ENCODE peak calls at places on chromosomes 5 and 9, in seven cellular contexts. F is CD8-positive, alpha-beta T cell; Z is astrocyte of the spinal cord; V is Karpas-422; W is transverse colon; G is aorta; B is heart right ventricle. Y is an unnamed sample.

GRCh38 chr5:97544279-97545077 is 361.4 kb upstream of the RIOK2 start:
- DNase-seq in G (no peak), B (no peak), W (no peak), Z (no peak), F (no peak), V (no peak), Y (no peak)

GRCh38 chr9:38346811-38347735 is 45.4 kb upstream of the ALDH1B1 start:
- DNase-seq in F (no peak), V (no peak), W (no peak), G (no peak), B (no peak), Z (peak; percentile 16), Y (no peak)

GRCh38 chr5:5409151-5409810 is 13.2 kb upstream of the ICE1 start:
- DNase-seq in V (no peak), B (no peak), G (no peak), Z (no peak), W (no peak), F (no peak), Y (peak; percentile 83)

GRCh38 chr9:4494337-4494736 is 4.1 kb downstream of the SLC1A1 start:
- DNase-seq in V (no peak), G (no peak), B (no peak), F (no peak), Z (no peak), W (no peak), Y (no peak)

GRCh38 chr5:11918463-11919045 is 14.3 kb upstream of the CTNND2 start:
- DNase-seq in B (no peak), G (no peak), F (no peak), Z (no peak), V (no peak), W (no peak), Y (no peak)

GRCh38 chr9:127508901-127509260 is 57.6 kb downstream of the LRSAM1 start:
- DNase-seq in F (no peak), G (no peak), V (no peak), W (no peak), Z (no peak), B (no peak), Y (no peak)

GRCh38 chr9:74496819-74497749 is at the start of gene RORB:
- DNase-seq in G (peak; percentile 61), F (no peak), Z (peak; percentile 62), V (peak; percentile 65), B (peak; percentile 59), W (peak; percentile 35), Y (no peak)

GRCh38 chr9:128243486-128244415 is 32.1 kb downstream of the GOLGA2 start:
- DNase-seq in W (no peak), Z (no peak), B (peak; percentile 48), G (peak; percentile 62), F (no peak), V (no peak), Y (no peak)

GRCh38 chr9:111939322-111939721 is 42.7 kb downstream of the UGCG start:
- DNase-seq in F (no peak), W (no peak), V (no peak), B (no peak), Z (no peak), G (no peak), Y (no peak)

GRCh38 chr9:5553211-5553610 is 42.9 kb downstream of the PDCD1LG2 start:
- DNase-seq in B (no peak), V (no peak), G (no peak), F (no peak), W (no peak), Z (peak; percentile 85), Y (no peak)

GRCh38 chr5:10233505-10233904 is 16.2 kb downstream of the ATPSCKMT start:
- DNase-seq in Z (peak; percentile 95), B (no peak), V (no peak), W (no peak), G (peak; percentile 55), F (no peak), Y (no peak)

GRCh38 chr9:86732514-86732913 is 214.8 kb downstream of the GAS1 start:
- DNase-seq in V (no peak), G (no peak), W (no peak), B (no peak), Z (peak; percentile 87), F (no peak), Y (no peak)

GRCh38 chr5:158487156-158487555 is 612.6 kb downstream of the EBF1 start:
- DNase-seq in F (no peak), W (no peak), B (no peak), V (no peak), G (no peak), Z (no peak), Y (no peak)

GRCh38 chr5:151101746-151102145 is 20.9 kb upstream of the TNIP1 start:
- DNase-seq in B (no peak), G (no peak), Z (no peak), V (no peak), F (no peak), W (no peak), Y (no peak)

GRCh38 chr9:22041329-22041728 is 32.2 kb upstream of the CDKN2B start:
- DNase-seq in G (no peak), F (no peak), Z (no peak), W (no peak), B (no peak), V (no peak), Y (no peak)

GRCh38 chr9:95783426-95783975 is 92.0 kb upstream of the ERCC6L2 start:
- DNase-seq in W (no peak), F (no peak), Z (peak; percentile 67), V (no peak), B (no peak), G (no peak), Y (no peak)

GRCh38 chr9:95788011-95788410 is 87.5 kb upstream of the ERCC6L2 start:
- DNase-seq in W (no peak), F (no peak), B (no peak), Z (no peak), G (no peak), V (no peak), Y (no peak)

GRCh38 chr9:95780751-95781150 is 94.7 kb upstream of the ERCC6L2 start:
- DNase-seq in V (no peak), F (no peak), W (no peak), Z (no peak), B (no peak), G (no peak), Y (no peak)

GRCh38 chr9:95785209-95785608 is 90.3 kb upstream of the ERCC6L2 start:
- DNase-seq in W (no peak), G (no peak), V (no peak), B (no peak), F (no peak), Z (no peak), Y (no peak)

GRCh38 chr9:95784318-95784717 is 91.2 kb upstream of the ERCC6L2 start:
- DNase-seq in B (no peak), G (no peak), Z (no peak), V (no peak), W (no peak), F (no peak), Y (no peak)
- H3K4me3 ChIP-seq in B (no peak overlapping the region), G (no peak overlapping the region), Z (no peak overlapping the region), V (no peak overlapping the region), W (no peak overlapping the region), F (no peak overlapping the region), Y (no peak overlapping the region)

GRCh38 chr9:8724284-8725018 is 924.9 kb upstream of the DMAC1 start:
- DNase-seq in B (no peak), V (no peak), Z (no peak), F (no peak), W (no peak), G (no peak), Y (no peak)

GRCh38 chr9:8725635-8726034 is 926.1 kb upstream of the DMAC1 start:
- DNase-seq in G (no peak), B (no peak), Z (no peak), F (no peak), V (no peak), W (no peak), Y (no peak)

GRCh38 chr9:8728910-8729309 is 929.3 kb upstream of the DMAC1 start:
- DNase-seq in Z (no peak), G (no peak), F (no peak), W (no peak), B (no peak), V (no peak), Y (no peak)

GRCh38 chr9:8727191-8727590 is 927.6 kb upstream of the DMAC1 start:
- DNase-seq in Z (no peak), W (no peak), G (no peak), V (no peak), B (no peak), F (no peak), Y (no peak)

DNA sequence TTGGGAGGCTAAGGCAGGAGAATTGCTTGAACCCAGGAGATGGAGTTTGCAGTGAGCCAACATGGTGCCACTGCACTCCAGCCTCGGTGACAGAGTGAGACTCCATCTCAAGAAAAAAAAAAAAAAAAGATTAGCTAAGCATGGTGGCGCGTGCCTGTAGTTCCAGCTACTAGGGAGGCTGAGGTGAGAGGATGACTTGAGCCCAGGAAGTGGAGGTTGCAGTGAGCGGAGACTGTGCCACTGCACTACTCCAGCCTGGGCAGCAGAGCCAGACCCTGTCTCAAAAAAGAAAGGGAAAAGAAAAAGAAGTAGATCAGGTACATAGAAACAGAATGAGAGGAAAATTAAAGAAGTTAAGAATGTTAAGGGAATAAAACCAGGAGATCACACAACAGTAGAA is 927.1 kb upstream of the DMAC1 start:
- DNase-seq in F (no peak), Z (no peak), W (no peak), B (no peak), V (no peak), G (no peak), Y (no peak)
- H3K4me3 ChIP-seq in F (no peak overlapping the region), Z (no peak overlapping the region), W (no peak overlapping the region), B (no peak overlapping the region), V (no peak overlapping the region), G (no peak overlapping the region), Y (no peak overlapping the region)

GRCh38 chr9:125747765-125748510 is 765 bp downstream of the PBX3 start:
- DNase-seq in B (peak; percentile 40), V (no peak), W (peak; percentile 42), G (peak; percentile 70), Z (peak; percentile 16), F (no peak), Y (peak; percentile 27)

GRCh38 chr9:125746017-125746773 is 978 bp upstream of the PBX3 start:
- DNase-seq in G (peak; percentile 96), W (peak; percentile 96), B (peak; percentile 95), V (peak; percentile 98), Z (peak; percentile 93), F (peak; percentile 74), Y (peak; percentile 98)

GRCh38 chr9:125745682-125746016 is 1.5 kb upstream of the PBX3 start:
- DNase-seq in F (no peak), Z (no peak), B (no peak), V (no peak), W (no peak), G (no peak), Y (no peak)

GRCh38 chr9:125747053-125747764 is at the start of gene PBX3:
- DNase-seq in F (no peak), B (peak; percentile 48), G (peak; percentile 62), Z (peak; percentile 39), V (peak; percentile 70), W (peak; percentile 54), Y (peak; percentile 73)

DNA sequence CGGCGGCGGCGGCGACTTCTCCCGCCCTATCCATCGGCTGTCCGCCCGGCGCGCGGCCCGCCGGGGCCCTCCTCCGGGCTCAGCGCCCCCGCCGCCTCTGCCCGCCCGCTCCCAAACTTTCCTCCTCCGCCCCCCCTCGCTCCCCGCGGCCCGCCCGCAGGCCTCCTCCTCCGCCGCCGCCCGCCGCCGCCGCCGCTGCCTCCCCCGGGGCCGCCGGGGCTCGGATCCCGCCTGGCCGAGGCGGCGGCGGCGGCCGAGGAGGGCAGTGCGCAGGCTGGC is 460 bp upstream of the PBX3 start:
- DNase-seq in F (no peak), W (no peak), Z (no peak), G (no peak), B (no peak), V (no peak), Y (no peak)
- H3K4me3 ChIP-seq in F (peak overlapping the region; percentile 74), W (peak overlapping the region; percentile 60), Z (peak overlapping the region; percentile 76), G (peak overlapping the region; percentile 99), B (peak overlapping the region; percentile 62), V (peak overlapping the region; percentile 73), Y (peak overlapping the region; percentile 67)

GRCh38 chr5:36070687-36071571 is 4.2 kb upstream of the UGT3A2 start:
- DNase-seq in V (no peak), B (no peak), F (no peak), G (no peak), Z (no peak), W (no peak), Y (no peak)
- H3K4me3 ChIP-seq in V (no peak overlapping the region), B (no peak overlapping the region), F (no peak overlapping the region), G (no peak overlapping the region), Z (no peak overlapping the region), W (no peak overlapping the region), Y (peak overlapping the region; percentile 57)

Y was measured in OCI-LY7.